ENCODE peak calls at places on chromosomes 11 and 22, in four cellular contexts. A, O, E and L are unnamed samples.

GRCh38 chr11:17740649-17741235 is 6.2 kb downstream of the KCNC1 start:
- DNase-seq in O (no peak), E (no peak), A (no peak), L (no peak)

GRCh38 chr22:34722901-34723300 is 343.1 kb upstream of the ISX start:
- DNase-seq in O (no peak), A (no peak), E (no peak), L (no peak)

GRCh38 chr11:114928260-114928870 is 250.0 kb downstream of the NXPE2 start:
- DNase-seq in A (no peak), O (no peak), E (no peak), L (no peak)

GRCh38 chr22:43956383-43956782 is 1.1 kb downstream of the SAMM50 start:
- DNase-seq in O (no peak), A (no peak), E (no peak), L (no peak)

GRCh38 chr11:76067099-76067498 is 139.2 kb downstream of the WNT11 start:
- DNase-seq in E (no peak), A (no peak), O (no peak), L (no peak)

GRCh38 chr11:2804701-2805387 is 80.7 kb downstream of the CDKN1C start:
- DNase-seq in O (peak; percentile 6), E (peak; percentile 12), A (peak; percentile 27), L (peak; percentile 30)

GRCh38 chr11:60700689-60701508 is 1.5 kb downstream of the MS4A8 start:
- DNase-seq in A (no peak), E (peak; percentile 54), O (peak; percentile 53), L (peak; percentile 21)

GRCh38 chr22:38289583-38290082 is 16.8 kb upstream of the TMEM184B start:
- DNase-seq in E (no peak), O (no peak), A (no peak), L (peak; percentile 59)

GRCh38 chr11:45026835-45027234 is 76.2 kb upstream of the TP53I11 start:
- DNase-seq in E (no peak), O (no peak), A (no peak), L (no peak)

GRCh38 chr22:18048441-18048898 is 24.1 kb upstream of the MICAL3 start:
- DNase-seq in O (no peak), A (peak; percentile 64), E (peak; percentile 46), L (peak; percentile 55)

GRCh38 chr22:29773233-29773632 is 6.1 kb downstream of the UQCR10 start:
- DNase-seq in E (no peak), O (no peak), A (no peak), L (no peak)

GRCh38 chr11:100929377-100929776 is 200.2 kb downstream of the PGR start:
- DNase-seq in E (no peak), O (no peak), A (no peak), L (no peak)

GRCh38 chr11:110373061-110373702 is 56.6 kb upstream of the FDX1 start:
- DNase-seq in O (no peak), A (no peak), E (no peak), L (no peak)

GRCh38 chr11:64400096-64400495 is 41.1 kb downstream of the RPS6KA4 start:
- DNase-seq in O (no peak), E (no peak), A (no peak), L (no peak)

GRCh38 chr11:1456596-1457325 is 29.8 kb downstream of the MOB2 start:
- DNase-seq in A (no peak), O (no peak), E (no peak), L (no peak)

GRCh38 chr11:3227568-3228444 is 4.4 kb downstream of the MRGPRE start:
- DNase-seq in E (no peak), O (no peak), A (no peak), L (no peak)

GRCh38 chr11:11973361-11973800 is 35.0 kb downstream of the DKK3 start:
- DNase-seq in O (peak; percentile 33), A (peak; percentile 67), E (peak; percentile 86), L (peak; percentile 77)

GRCh38 chr11:71977743-71978418 is 20.8 kb upstream of the IL18BP start:
- DNase-seq in A (no peak), O (peak; percentile 56), E (peak; percentile 72), L (no peak)

GRCh38 chr11:115606223-115607220 is 102.3 kb upstream of the CADM1 start:
- DNase-seq in A (no peak), O (no peak), E (peak; percentile 76), L (peak; percentile 53)

GRCh38 chr11:112525270-112525669 is 264.6 kb upstream of the PLET1 start:
- DNase-seq in E (no peak), O (peak; percentile 29), A (peak; percentile 62), L (no peak)

GRCh38 chr11:8354622-8355417 is 91.1 kb upstream of the LMO1 start:
- DNase-seq in O (no peak), A (no peak), E (peak; percentile 24), L (no peak)

GRCh38 chr11:44518968-44519550 is 46.4 kb upstream of the CD82 start:
- DNase-seq in E (no peak), O (no peak), A (no peak), L (no peak)

GRCh38 chr22:17953147-17953546 is 71.2 kb downstream of the MICAL3 start:
- DNase-seq in E (no peak), A (no peak), O (no peak), L (no peak)

GRCh38 chr22:42773161-42773560 is 52.5 kb upstream of the A4GALT start:
- DNase-seq in A (no peak), O (no peak), E (peak; percentile 26), L (peak; percentile 63)

GRCh38 chr11:100220801-100221200 is 466.3 kb upstream of the ARHGAP42 start:
- DNase-seq in E (no peak), O (no peak), A (no peak), L (no peak)

GRCh38 chr11:41479179-41479578 is 19.7 kb upstream of the LRRC4C start:
- DNase-seq in O (no peak), E (no peak), A (no peak), L (no peak)

GRCh38 chr11:41947392-41947791 is 487.9 kb upstream of the LRRC4C start:
- DNase-seq in O (no peak), A (no peak), E (no peak), L (no peak)

GRCh38 chr22:38871360-38872171 is 450 bp downstream of the CBX6 start:
- DNase-seq in E (peak; percentile 35), O (no peak), A (no peak), L (peak; percentile 42)

GRCh38 chr11:46658259-46658658 is 40.9 kb downstream of the ATG13 start:
- DNase-seq in A (no peak), E (peak; percentile 59), O (no peak), L (no peak)

GRCh38 chr11:113240389-113240788 is 74.0 kb upstream of the TTC12 start:
- DNase-seq in O (no peak), A (no peak), E (no peak), L (no peak)

GRCh38 chr11:70482529-70482917 is 84.2 kb downstream of the CTTN start:
- DNase-seq in O (no peak), A (peak; percentile 21), E (no peak), L (no peak)

GRCh38 chr22:46377566-46378498 is 42.3 kb downstream of the TRMU start:
- DNase-seq in A (peak; percentile 37), E (no peak), O (peak; percentile 81), L (no peak)

GRCh38 chr22:36986242-36986821 is 32.9 kb downstream of the TST start:
- DNase-seq in A (no peak), E (peak; percentile 65), O (peak; percentile 40), L (no peak)
- TF ChIP-seq CTCF in A (no peak), E (peak; percentile 71), O (peak; percentile 53), L (no peak)

DNA sequence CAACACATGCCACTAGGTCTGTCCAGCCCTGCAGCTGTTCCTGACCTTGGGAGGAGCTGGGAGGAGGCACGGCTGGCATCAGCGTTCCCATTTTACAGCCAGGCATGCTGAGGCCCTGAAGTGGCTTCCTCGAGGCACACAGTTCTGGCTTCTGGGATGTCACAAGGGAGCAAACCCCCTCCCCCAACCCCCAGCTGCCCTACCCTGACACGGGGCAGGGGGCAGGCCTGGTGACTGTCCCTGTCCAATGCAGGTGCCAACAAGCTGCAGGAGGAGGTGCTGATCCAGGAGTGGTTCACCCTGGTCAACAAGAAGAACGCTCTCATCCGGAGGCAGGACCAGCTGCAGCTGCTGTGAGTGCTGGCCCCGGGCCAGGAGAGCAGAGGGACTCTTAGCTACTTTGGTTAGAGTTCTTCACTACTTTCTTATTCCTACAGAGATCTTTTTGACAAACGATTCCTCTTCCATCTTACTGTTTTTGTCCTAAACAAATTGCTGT is 5.3 kb downstream of the KCNK7 start:
- DNase-seq in E (peak; percentile 67), O (peak; percentile 59), A (no peak), L (peak; percentile 71)
- H3K4me1 ChIP-seq in E (peaks cover 18% of the 10 kb centered on the region), O (peaks cover 49% of the 10 kb centered on the region), A (peaks cover 4% of the 10 kb centered on the region), L (no peaks in the 10 kb centered on the region)

GRCh38 chr11:118001494-118001971 is 15.3 kb downstream of the IL10RA start:
- DNase-seq in O (no peak), E (no peak), A (no peak), L (no peak)

GRCh38 chr11:117999354-117999993 is 13.3 kb downstream of the IL10RA start:
- DNase-seq in E (no peak), O (no peak), A (no peak), L (no peak)

GRCh38 chr11:118000850-118001228 is 14.6 kb downstream of the IL10RA start:
- DNase-seq in E (no peak), A (no peak), O (no peak), L (no peak)

GRCh38 chr11:117998664-117999353 is 12.6 kb downstream of the IL10RA start:
- DNase-seq in A (no peak), E (no peak), O (no peak), L (no peak)

GRCh38 chr11:118000067-118000849 is 14.1 kb downstream of the IL10RA start:
- DNase-seq in E (no peak), O (no peak), A (no peak), L (no peak)
- TF ChIP-seq POLR2A in E (no peak), O (no peak), A (no peak), L (no peak)

GRCh38 chr22:26291940-26292666 is 122.8 kb downstream of the SEZ6L start:
- DNase-seq in E (no peak), A (no peak), O (no peak), L (no peak)
- TF ChIP-seq CTCF in E (no peak), A (no peak), O (no peak), L (no peak)

GRCh38 chr11:15609445-15609844 is 494.7 kb downstream of the INSC start:
- DNase-seq in A (no peak), E (no peak), O (no peak), L (no peak)
- H3K4me1 ChIP-seq in A (no peaks in the 10 kb centered on the region), E (no peaks in the 10 kb centered on the region), O (no peaks in the 10 kb centered on the region), L (no peaks in the 10 kb centered on the region)

GRCh38 chr11:74086242-74086884 is 77.5 kb upstream of the UCP3 start:
- DNase-seq in A (no peak), O (no peak), E (no peak), L (no peak)
- TF ChIP-seq POLR2A in A (no peak), O (no peak), E (no peak), L (no peak)